ENCODE peak calls at places on chromosomes 6 and 20, in five cellular contexts. Y is cardiac muscle cell, D is gastrocnemius medialis, V is IMR-90, Z is AG04450. M is an unnamed sample.

GRCh38 chr6:147546501-147547368 is 38.2 kb downstream of the SAMD5 start:
- DNase-seq in Y (no peak), D (no peak), V (no peak), Z (no peak), M (no peak)

GRCh38 chr6:153392156-153392555 is 261.1 kb upstream of the RGS17 start:
- DNase-seq in Y (no peak), D (no peak), V (no peak), Z (no peak), M (no peak)

GRCh38 chr6:131379951-131380350 is 193.1 kb upstream of the ARG1 start:
- DNase-seq in Y (peak; percentile 64), D (no peak), V (peak; percentile 61), Z (peak; percentile 8), M (no peak)

GRCh38 chr6:159842035-159842434 is 42.0 kb downstream of the PNLDC1 start:
- DNase-seq in Y (peak; percentile 30), D (no peak), V (no peak), Z (no peak), M (no peak)

GRCh38 chr6:75376347-75377024 is 91.9 kb upstream of the TMEM30A start:
- DNase-seq in Y (peak; percentile 54), D (no peak), V (peak; percentile 60), Z (no peak), M (no peak)

GRCh38 chr6:162063666-162064065 is 663.9 kb downstream of the PRKN start:
- DNase-seq in Y (no peak), D (no peak), V (no peak), Z (no peak), M (no peak)

GRCh38 chr20:13302647-13303425 is 81.8 kb downstream of the ISM1 start:
- DNase-seq in Y (peak; percentile 27), D (no peak), V (no peak), Z (no peak), M (no peak)

GRCh38 chr6:113556775-113557174 is 300.4 kb upstream of the MARCKS start:
- DNase-seq in Y (no peak), D (no peak), V (no peak), Z (no peak), M (no peak)

GRCh38 chr20:31835977-31836852 is 9.2 kb downstream of the FOXS1 start:
- DNase-seq in Y (peak; percentile 94), D (peak; percentile 89), V (peak; percentile 92), Z (peak; percentile 74), M (peak; percentile 87)

GRCh38 chr20:36504295-36504694 is 37.0 kb upstream of the MYL9 start:
- DNase-seq in Y (no peak), D (no peak), V (no peak), Z (no peak), M (no peak)

DNA sequence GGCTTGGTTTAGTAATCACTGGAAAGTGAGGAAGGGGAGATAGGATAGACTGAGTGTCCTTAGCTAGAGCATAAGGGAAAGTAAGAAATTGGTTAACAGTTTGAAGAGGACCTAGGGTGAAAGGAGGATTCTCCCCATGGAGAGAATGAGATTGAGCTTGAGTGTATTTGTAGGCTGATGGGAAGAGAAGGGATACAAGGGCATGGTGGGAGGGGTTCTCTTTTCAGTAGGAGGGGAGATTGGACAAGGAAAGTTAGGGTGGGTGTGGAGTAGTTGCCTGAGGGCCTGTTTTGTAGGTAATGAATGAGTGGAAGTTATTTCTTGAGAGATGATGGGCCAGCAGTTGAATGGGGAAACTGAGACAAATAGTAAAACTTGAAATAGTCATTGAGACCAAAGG is 1.9 kb downstream of the TRMT11 start:
- DNase-seq in Y (no peak), D (no peak), V (no peak), Z (no peak), M (no peak)
- H3K4me3 ChIP-seq in Y (no peak overlapping the region), D (no peak overlapping the region), V (no peak overlapping the region), Z (no peak overlapping the region), M (no peak overlapping the region)

GRCh38 chr6:71482742-71483141 is 194.1 kb downstream of the OGFRL1 start:
- DNase-seq in Y (peak; percentile 64), D (no peak), V (no peak), Z (no peak), M (no peak)
- TF ChIP-seq CTCF in Y (peak; percentile 45), D (no peak), V (peak; percentile 21), Z (no peak), M (no peak)

GRCh38 chr6:111416529-111416928 is 66.5 kb downstream of the REV3L start:
- DNase-seq in Y (no peak), D (no peak), V (peak; percentile 17), Z (no peak), M (no peak)

GRCh38 chr6:111414373-111414772 is 68.6 kb downstream of the REV3L start:
- DNase-seq in Y (no peak), D (no peak), V (no peak), Z (no peak), M (no peak)

GRCh38 chr6:111417946-111418345 is 65.1 kb downstream of the REV3L start:
- DNase-seq in Y (no peak), D (no peak), V (peak; percentile 13), Z (no peak), M (no peak)

GRCh38 chr6:111418971-111419693 is 63.9 kb downstream of the REV3L start:
- DNase-seq in Y (peak; percentile 57), D (no peak), V (peak; percentile 80), Z (peak; percentile 6), M (no peak)

GRCh38 chr6:111417181-111417585 is 65.8 kb downstream of the REV3L start:
- DNase-seq in Y (peak; percentile 19), D (peak; percentile 27), V (peak; percentile 17), Z (no peak), M (no peak)
- H3K27ac ChIP-seq in Y (no peak overlapping the region), D (peak overlapping the region; percentile 37), V (peak overlapping the region; percentile 4), Z (no peak overlapping the region), M (no peak overlapping the region)

GRCh38 chr6:84768442-84769174 is 4.2 kb upstream of the TBX18 start:
- DNase-seq in Y (peak; percentile 78), D (no peak), V (no peak), Z (no peak), M (no peak)
- H3K4me3 ChIP-seq in Y (no peak overlapping the region), D (no peak overlapping the region), V (no peak overlapping the region), Z (no peak overlapping the region), M (peak overlapping the region; percentile 61)

GRCh38 chr6:34964564-34964963 is 75.5 kb downstream of the ANKS1A start:
- DNase-seq in Y (peak; percentile 65), D (no peak), V (no peak), Z (no peak), M (no peak)
- TF ChIP-seq CTCF in Y (no peak), D (no peak), V (no peak), Z (no peak), M (no peak)

DNA sequence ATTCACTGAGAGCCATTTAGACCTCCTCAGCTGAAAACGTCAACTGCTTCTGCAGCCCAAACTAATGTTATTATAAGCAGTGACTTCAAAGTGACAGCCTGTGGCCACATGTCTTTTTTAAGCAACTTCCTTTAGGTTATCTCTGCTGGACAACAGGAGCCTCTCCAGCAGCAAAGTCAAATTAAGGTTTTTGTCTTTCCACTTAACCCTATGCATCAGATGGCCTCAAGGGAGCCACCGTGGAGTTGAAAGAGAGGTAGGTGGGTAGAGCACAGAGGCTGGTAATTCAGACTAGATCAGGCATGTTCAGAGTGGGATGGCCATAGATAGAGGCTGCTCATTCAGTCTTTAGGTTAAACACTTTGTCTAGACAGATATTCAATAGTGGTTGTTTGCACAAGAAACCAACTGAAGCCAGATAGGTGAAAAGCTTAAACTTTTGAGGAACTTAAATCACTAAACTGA is 300.6 kb upstream of the ECI2 start:
- DNase-seq in Y (no peak), D (no peak), V (no peak), Z (no peak), M (no peak)
- H3K27ac ChIP-seq in Y (peak overlapping the region; percentile 73), D (no peak overlapping the region), V (no peak overlapping the region), Z (no peak overlapping the region), M (no peak overlapping the region)

GRCh38 chr6:42571611-42572342 is 7.9 kb downstream of the UBR2 start:
- DNase-seq in Y (no peak), D (no peak), V (no peak), Z (no peak), M (no peak)
- H3K4me3 ChIP-seq in Y (no peak overlapping the region), D (no peak overlapping the region), V (no peak overlapping the region), Z (no peak overlapping the region), M (no peak overlapping the region)

GRCh38 chr6:35757461-35758123 is 18.8 kb upstream of the CLPSL2 start:
- DNase-seq in Y (peak; percentile 63), D (no peak), V (peak; percentile 28), Z (no peak), M (no peak)

GRCh38 chr6:35755525-35755924 is 18.7 kb downstream of the ARMC12 start:
- DNase-seq in Y (no peak), D (no peak), V (no peak), Z (no peak), M (no peak)

GRCh38 chr6:35752330-35752729 is 15.5 kb downstream of the ARMC12 start:
- DNase-seq in Y (no peak), D (no peak), V (no peak), Z (no peak), M (no peak)

GRCh38 chr6:35751594-35751993 is 14.8 kb downstream of the ARMC12 start:
- DNase-seq in Y (no peak), D (no peak), V (no peak), Z (no peak), M (no peak)

GRCh38 chr6:35754452-35755321 is 17.9 kb downstream of the ARMC12 start:
- DNase-seq in Y (no peak), D (no peak), V (peak; percentile 45), Z (no peak), M (no peak)
- TF ChIP-seq CTCF in Y (no peak), D (no peak), V (no peak), Z (no peak), M (no peak)